ENCODE peak calls at places on chromosomes 12 and 14, in nine cellular contexts. L is body of pancreas; B is heart left ventricle; T is right lobe of liver; V is left ventricle myocardium inferior; R is suprapubic skin; X is CD8-positive, alpha-beta T cell; E is effector memory CD4-positive, alpha-beta T cell; M is CD8-positive, alpha-beta memory T cell. N is an unnamed sample. For H3K4me1, the result is how much of the 10 kb centered on the place peaks cover.

GRCh38 chr12:103109861-103110260 is 152.4 kb downstream of the ASCL1 start:
- DNase-seq in E (no peak), X (no peak), T (no peak), R (no peak), B (no peak), L (no peak), M (no peak), V (no peak), N (no peak)

GRCh38 chr12:1804545-1805332 is 15.6 kb upstream of the LRTM2 start:
- DNase-seq in L (peak), T (peak), B (peak), M (peak), X (peak), V (peak), R (peak), E (peak), N (peak)

GRCh38 chr12:8697120-8697475 is 693 bp upstream of the RIMKLB start:
- DNase-seq in T (no peak), E (no peak), M (peak), X (no peak), V (no peak), L (peak), B (no peak), R (no peak), N (no peak)

GRCh38 chr14:21940887-21941855 is 267.6 kb upstream of the OR4E1 start:
- DNase-seq in E (peak), B (no peak), T (no peak), M (peak), V (no peak), R (no peak), L (peak), X (peak), N (peak)

GRCh38 chr12:110743571-110744093 is 941 bp upstream of the PPP1CC start:
- DNase-seq in L (peak), T (peak), M (no peak), V (peak), B (peak), X (no peak), R (no peak), E (no peak), N (no peak)

GRCh38 chr14:65115615-65116014 is 13.3 kb upstream of the MAX start:
- DNase-seq in T (no peak), L (no peak), M (no peak), E (no peak), X (no peak), R (no peak), V (no peak), B (no peak), N (no peak)

GRCh38 chr12:132284071-132284492 is 45.3 kb downstream of the GALNT9 start:
- DNase-seq in B (peak), M (no peak), T (no peak), R (no peak), V (no peak), X (no peak), L (no peak), E (no peak), N (no peak)

GRCh38 chr12:113276306-113276705 is 55.0 kb downstream of the TPCN1 start:
- DNase-seq in V (no peak), M (no peak), T (no peak), X (no peak), L (no peak), B (peak), R (no peak), E (no peak), N (no peak)

DNA sequence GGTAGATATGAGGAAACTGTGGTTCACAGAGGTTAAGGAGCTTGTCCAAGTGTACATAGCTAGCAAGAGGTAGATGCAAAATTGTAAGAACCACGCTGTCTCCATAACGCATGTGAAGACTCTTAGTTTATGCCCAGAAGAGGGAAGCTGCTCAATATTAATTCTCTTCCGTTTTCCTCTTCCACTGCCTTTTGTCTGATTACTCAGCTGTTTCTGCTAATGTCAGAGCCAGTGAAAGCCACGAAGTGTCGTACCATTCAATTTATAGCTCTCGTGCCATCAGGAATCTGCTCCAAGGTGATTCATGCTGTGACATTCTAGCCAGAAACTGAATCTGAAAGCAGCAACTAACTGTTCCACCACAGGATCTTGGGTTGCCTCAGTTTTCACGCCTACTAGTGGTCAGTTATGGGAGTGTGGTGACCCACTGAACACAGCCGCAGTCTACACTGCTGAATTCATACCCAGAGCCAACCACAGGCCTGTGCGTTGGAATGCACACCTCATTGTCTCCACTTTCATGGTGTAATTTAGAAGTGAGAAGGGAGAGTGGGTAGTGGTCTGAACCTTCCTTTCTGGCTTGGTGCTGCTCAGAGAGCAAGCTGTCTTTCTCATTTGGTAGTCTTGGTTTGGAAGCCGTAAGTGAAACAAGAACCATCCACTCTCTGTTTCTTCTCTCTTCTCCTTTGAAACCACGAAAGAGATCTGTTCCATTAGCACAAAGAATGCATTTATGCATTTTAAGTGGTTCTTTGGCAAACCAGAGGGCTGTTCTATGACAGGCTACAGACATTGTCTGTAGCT is 74.2 kb upstream of the NAP1L1 start:
- DNase-seq in X (peak), T (no peak), L (peak), E (peak), M (peak), V (no peak), B (no peak), R (no peak), N (peak)
- H3K4me3 ChIP-seq in X (no peak), T (no peak), L (no peak), E (peak), M (no peak), V (no peak), B (peak), R (no peak), N (peak)

DNA sequence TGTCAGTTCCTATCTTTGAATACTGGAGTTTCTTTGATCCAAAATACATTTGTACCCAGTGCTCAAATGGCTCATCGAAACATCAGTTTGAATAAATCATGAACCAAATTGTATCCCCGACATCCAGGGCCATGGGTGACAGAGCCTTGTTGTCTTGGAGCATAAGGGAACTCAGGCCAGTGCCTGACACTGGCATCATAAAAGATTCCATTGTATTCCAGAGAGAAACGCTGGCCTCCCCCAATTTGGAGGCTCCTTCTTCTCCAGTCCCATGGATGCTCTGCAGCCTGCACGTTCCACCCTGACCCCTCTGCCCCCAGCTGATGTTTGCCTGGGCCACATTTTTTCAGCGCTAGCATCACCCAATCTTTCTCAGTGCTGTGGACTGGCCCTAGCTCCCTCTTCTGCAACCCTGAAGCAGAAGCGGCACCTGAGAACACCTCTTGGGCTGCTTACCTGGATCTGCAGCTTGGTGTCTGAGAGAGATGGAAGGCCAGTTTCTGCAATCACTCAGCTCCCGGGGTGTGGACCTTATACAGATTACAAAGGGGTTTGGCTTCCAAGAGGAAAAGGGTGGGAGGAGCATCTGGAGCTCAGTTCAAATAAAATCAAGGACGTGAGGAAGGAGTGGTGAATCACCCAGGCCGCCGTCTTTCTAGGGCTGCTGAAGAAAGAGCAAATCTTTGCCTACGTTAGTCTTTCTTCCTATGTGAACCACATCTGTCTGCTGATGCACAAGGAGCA is at the start of gene RNASE1:
- DNase-seq in T (no peak), B (no peak), X (no peak), L (peak), M (no peak), R (no peak), E (no peak), V (peak), N (no peak)
- H3K4me1 ChIP-seq in T (under half), B (under half), X (under half), L (half or more), M (under half), R (under half), E (under half), V (half or more), N (under half)

GRCh38 chr12:124423683-124424515 is 129.0 kb downstream of the RFLNA start:
- DNase-seq in X (peak), M (peak), R (no peak), E (no peak), L (no peak), B (no peak), V (no peak), T (no peak), N (no peak)
- H3K4me3 ChIP-seq in X (no peak), M (no peak), R (peak), E (no peak), L (no peak), B (peak), V (peak), T (no peak), N (no peak)

GRCh38 chr14:49619730-49620129 is 696 bp downstream of the RPL36AL start:
- DNase-seq in V (no peak), M (no peak), E (no peak), X (no peak), L (no peak), B (no peak), R (no peak), T (no peak), N (no peak)
- H3K4me1 ChIP-seq in V (half or more), M (under half), E (under half), X (under half), L (under half), B (under half), R (under half), T (under half), N (half or more)